ENCODE peak calls at places on chromosomes 6 and 20, in four cellular contexts. E is right lobe of liver, W is Peyer's patch, M is tibial artery. R is an unnamed sample.

GRCh38 chr6:137264308-137265075 is 45.3 kb upstream of the IFNGR1 start:
- DNase-seq in E (no peak), W (no peak), M (no peak), R (no peak)

GRCh38 chr6:160041608-160042007 is 72.7 kb downstream of the IGF2R start:
- DNase-seq in E (peak; percentile 95), W (no peak), M (no peak), R (peak; percentile 77)

GRCh38 chr6:139912735-139913400 is 538.4 kb upstream of the CITED2 start:
- DNase-seq in E (no peak), W (no peak), M (no peak), R (no peak)

GRCh38 chr6:89357390-89357789 is 4.9 kb upstream of the UBE2J1 start:
- DNase-seq in E (no peak), W (no peak), M (no peak), R (no peak)

GRCh38 chr20:24207803-24208300 is 219.3 kb upstream of the GGTLC1 start:
- DNase-seq in E (no peak), W (no peak), M (no peak), R (no peak)

GRCh38 chr6:318265-318890 is 26.1 kb downstream of the DUSP22 start:
- DNase-seq in E (no peak), W (peak; percentile 44), M (no peak), R (no peak)

GRCh38 chr6:143896096-143896880 is 32.0 kb downstream of the ZC2HC1B start:
- DNase-seq in E (no peak), W (no peak), M (no peak), R (peak; percentile 68)

GRCh38 chr6:68128211-68128610 is 506.9 kb upstream of the ADGRB3 start:
- DNase-seq in E (no peak), W (no peak), M (no peak), R (no peak)

GRCh38 chr6:32079566-32080290 is 29.4 kb downstream of the TNXB start:
- DNase-seq in E (no peak), W (no peak), M (no peak), R (no peak)

GRCh38 chr20:62887860-62888239 is 26.2 kb upstream of the TCFL5 start:
- DNase-seq in E (no peak), W (no peak), M (no peak), R (peak; percentile 14)

GRCh38 chr20:43949741-43950618 is 35.3 kb downstream of the TOX2 start:
- DNase-seq in E (no peak), W (peak; percentile 57), M (peak; percentile 37), R (peak; percentile 66)

GRCh38 chr6:137699036-137699683 is 167.9 kb upstream of the TNFAIP3 start:
- DNase-seq in E (no peak), W (no peak), M (peak; percentile 33), R (no peak)

GRCh38 chr6:106477790-106478189 is 117.3 kb downstream of the CRYBG1 start:
- DNase-seq in E (no peak), W (no peak), M (peak; percentile 25), R (no peak)

GRCh38 chr6:47242483-47243386 is 67.0 kb downstream of the TNFRSF21 start:
- DNase-seq in E (peak; percentile 68), W (peak; percentile 88), M (peak; percentile 73), R (peak; percentile 92)

GRCh38 chr6:109767961-109768360 is 76.9 kb downstream of the FIG4 start:
- DNase-seq in E (no peak), W (no peak), M (no peak), R (no peak)

GRCh38 chr6:168231393-168231957 is 88.1 kb downstream of the DACT2 start:
- DNase-seq in E (no peak), W (no peak), M (no peak), R (no peak)

GRCh38 chr6:32410906-32411305 is 3.9 kb upstream of the BTNL2 start:
- DNase-seq in E (no peak), W (no peak), M (no peak), R (no peak)

GRCh38 chr20:9119776-9120175 is 50.9 kb downstream of the PLCB4 start:
- DNase-seq in E (no peak), W (no peak), M (peak; percentile 43), R (no peak)

GRCh38 chr6:4740032-4740431 is 36.2 kb upstream of the CDYL start:
- DNase-seq in E (no peak), W (no peak), M (no peak), R (no peak)

GRCh38 chr6:90088009-90088408 is 193.7 kb downstream of the GJA10 start:
- DNase-seq in E (no peak), W (no peak), M (no peak), R (no peak)

GRCh38 chr6:149237464-149237863 is 80.0 kb upstream of the TAB2 start:
- DNase-seq in E (no peak), W (no peak), M (no peak), R (no peak)
- TF ChIP-seq CTCF in E (no peak), W (no peak), M (no peak), R (no peak)

GRCh38 chr20:47204008-47204745 is 152.3 kb downstream of the ZMYND8 start:
- DNase-seq in E (no peak), W (no peak), M (no peak), R (no peak)

GRCh38 chr20:47202765-47203667 is 153.5 kb downstream of the ZMYND8 start:
- DNase-seq in E (no peak), W (no peak), M (no peak), R (no peak)

GRCh38 chr20:47206962-47207641 is 149.4 kb downstream of the ZMYND8 start:
- DNase-seq in E (no peak), W (no peak), M (no peak), R (no peak)

GRCh38 chr20:47204746-47205122 is 151.8 kb downstream of the ZMYND8 start:
- DNase-seq in E (no peak), W (no peak), M (no peak), R (no peak)

GRCh38 chr20:47205577-47206123 is 150.8 kb downstream of the ZMYND8 start:
- DNase-seq in E (peak; percentile 76), W (no peak), M (peak; percentile 52), R (peak; percentile 77)
- TF ChIP-seq CTCF in E (peak; percentile 76), W (no peak), M (peak; percentile 58), R (peak; percentile 87)

DNA sequence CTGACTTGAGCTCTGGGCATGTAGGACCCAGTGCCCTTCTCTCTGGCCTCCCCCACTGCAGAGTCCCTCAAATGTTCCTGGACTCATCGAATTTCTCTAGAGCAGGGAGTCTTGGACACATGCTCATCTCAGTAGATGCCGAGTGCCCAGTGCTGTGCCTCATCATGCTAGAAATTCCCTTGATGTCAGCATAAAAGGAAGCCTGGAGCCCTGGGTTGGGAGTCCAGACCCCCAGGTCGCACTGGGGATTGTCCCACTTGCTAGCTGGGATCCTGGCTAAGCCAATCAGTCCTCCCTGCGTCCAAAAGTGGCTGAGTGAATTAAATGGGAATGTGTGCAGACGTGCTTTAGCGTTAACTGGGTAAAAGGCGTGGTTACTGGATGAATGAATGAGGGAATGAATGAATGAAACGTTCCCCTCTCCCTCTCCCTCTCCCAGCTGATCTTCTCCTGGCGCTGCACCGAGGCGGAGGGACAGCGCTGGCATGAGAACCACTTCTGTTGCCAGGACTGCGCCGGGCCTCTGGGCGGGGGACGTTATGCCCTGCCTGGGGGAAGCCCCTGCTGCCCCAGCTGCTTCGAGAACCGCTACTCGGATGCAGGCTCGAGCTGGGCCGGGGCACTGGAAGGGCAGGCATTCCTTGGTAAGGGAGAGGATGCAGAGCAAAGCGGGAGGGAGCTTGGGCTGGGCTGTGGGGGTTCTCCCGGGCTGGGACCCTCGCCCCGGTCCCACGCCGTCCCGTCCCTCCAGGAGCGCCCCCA is 1.6 kb upstream of the TOMM6 start:
- DNase-seq in E (peak; percentile 60), W (no peak), M (peak; percentile 26), R (no peak)
- TF ChIP-seq CTCF in E (no peak), W (no peak), M (no peak), R (no peak)

GRCh38 chr20:36862857-36863668 is 12.9 kb upstream of the TLDC2 start:
- DNase-seq in E (no peak), W (no peak), M (no peak), R (no peak)

GRCh38 chr20:36860811-36861624 is 14.9 kb upstream of the TLDC2 start:
- DNase-seq in E (no peak), W (no peak), M (no peak), R (no peak)

GRCh38 chr20:36861875-36862801 is 13.8 kb upstream of the TLDC2 start:
- DNase-seq in E (peak; percentile 72), W (peak; percentile 70), M (peak; percentile 93), R (peak; percentile 77)

GRCh38 chr20:36860339-36860738 is 15.6 kb upstream of the TLDC2 start:
- DNase-seq in E (no peak), W (no peak), M (no peak), R (no peak)

GRCh38 chr20:36861625-36861874 is 14.4 kb upstream of the TLDC2 start:
- DNase-seq in E (no peak), W (no peak), M (no peak), R (no peak)
- TF ChIP-seq CTCF in E (no peak), W (no peak), M (no peak), R (no peak)

GRCh38 chr6:30495993-30496392 is 6.7 kb downstream of the HLA-E start:
- DNase-seq in E (no peak), W (no peak), M (no peak), R (no peak)

GRCh38 chr6:30490031-30490876 is 945 bp downstream of the HLA-E start:
- DNase-seq in E (peak; percentile 76), W (peak; percentile 86), M (peak; percentile 68), R (peak; percentile 84)

GRCh38 chr6:30491963-30492616 is 2.8 kb downstream of the HLA-E start:
- DNase-seq in E (no peak), W (no peak), M (no peak), R (no peak)

GRCh38 chr6:30494275-30494990 is 5.1 kb downstream of the HLA-E start:
- DNase-seq in E (no peak), W (no peak), M (no peak), R (no peak)

DNA sequence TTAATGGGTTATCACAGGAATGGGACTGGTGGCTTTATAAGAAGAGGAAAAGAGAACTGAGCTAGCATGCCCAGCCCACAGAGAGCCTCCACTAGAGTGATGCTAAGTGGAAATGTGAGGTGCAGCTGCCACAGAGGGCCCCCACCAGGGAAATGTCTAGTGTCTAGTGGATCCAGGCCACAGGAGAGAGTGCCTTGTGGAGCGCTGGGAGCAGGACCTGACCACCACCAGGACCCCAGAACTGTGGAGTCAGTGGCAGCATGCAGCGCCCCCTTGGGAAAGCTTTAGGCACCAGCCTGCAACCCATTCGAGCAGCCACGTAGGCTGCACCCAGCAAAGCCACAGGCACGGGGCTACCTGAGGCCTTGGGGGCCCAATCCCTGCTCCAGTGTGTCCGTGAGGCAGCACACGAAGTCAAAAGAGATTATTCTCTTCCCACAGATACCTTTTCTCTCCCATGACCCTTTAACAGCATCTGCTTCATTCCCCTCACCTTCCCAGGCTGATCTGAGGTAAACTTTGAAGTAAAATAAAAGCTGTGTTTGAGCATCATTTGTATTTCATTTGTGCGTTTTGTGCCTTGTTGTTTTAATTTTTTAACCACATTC is 4.4 kb downstream of the HLA-E start:
- DNase-seq in E (no peak), W (no peak), M (no peak), R (no peak)
- TF ChIP-seq CTCF in E (no peak), W (no peak), M (no peak), R (peak; percentile 28)